ENCODE peak calls at places on chromosome 21, in four cellular contexts. Z is DMS153, P is GM23338, H is lung microvascular endothelial cell. X is an unnamed sample.

GRCh38 chr21:45257673-45258341 is 29.9 kb downstream of the POFUT2 start:
- DNase-seq in P (peak), H (no peak), Z (no peak), X (no peak)

GRCh38 chr21:37270576-37271365 is 3.6 kb upstream of the VPS26C start:
- DNase-seq in P (no peak), Z (no peak), H (no peak), X (no peak)

GRCh38 chr21:46217511-46218196 is 10.9 kb downstream of the LSS start:
- DNase-seq in P (no peak), Z (no peak), H (no peak), X (peak)

GRCh38 chr21:29287383-29287782 is 11.3 kb upstream of the BACH1 start:
- DNase-seq in P (no peak), Z (no peak), H (peak), X (no peak)

GRCh38 chr21:44006017-44006624 is 6.0 kb upstream of the TRAPPC10 start:
- DNase-seq in P (no peak), Z (no peak), H (peak), X (no peak)

GRCh38 chr21:42309753-42310213 is 5.4 kb downstream of the TFF3 start:
- DNase-seq in H (peak), P (peak), Z (no peak), X (no peak)

GRCh38 chr21:28220670-28221069 is 772.0 kb downstream of the LTN1 start:
- DNase-seq in H (no peak), Z (no peak), P (no peak), X (no peak)

GRCh38 chr21:41839387-41840000 is 39.6 kb downstream of the PRDM15 start:
- DNase-seq in P (no peak), H (no peak), Z (no peak), X (no peak)

GRCh38 chr21:16102113-16102512 is 372.3 kb downstream of the USP25 start:
- DNase-seq in Z (no peak), P (no peak), H (no peak), X (no peak)

GRCh38 chr21:39141502-39141901 is 41.7 kb downstream of the PSMG1 start:
- DNase-seq in H (no peak), Z (peak), P (no peak), X (no peak)

GRCh38 chr21:35857082-35857481 is 203.2 kb downstream of the SETD4 start:
- DNase-seq in H (no peak), P (no peak), Z (no peak), X (no peak)

GRCh38 chr21:41220208-41220733 is 52.3 kb downstream of the BACE2 start:
- DNase-seq in P (peak), Z (no peak), H (peak), X (no peak)

GRCh38 chr21:17491716-17492414 is 21.0 kb upstream of the CXADR start:
- DNase-seq in P (no peak), H (no peak), Z (no peak), X (no peak)

GRCh38 chr21:26847951-26848350 is 2.7 kb upstream of the ADAMTS1 start:
- DNase-seq in P (no peak), H (no peak), Z (no peak), X (no peak)

GRCh38 chr21:36538761-36539160 is 58.8 kb upstream of the CLDN14 start:
- DNase-seq in Z (no peak), P (no peak), H (no peak), X (no peak)

GRCh38 chr21:34687065-34687464 is 18.3 kb downstream of the CLIC6 start:
- DNase-seq in H (no peak), P (no peak), Z (no peak), X (no peak)

GRCh38 chr21:15592957-15593356 is 136.8 kb upstream of the USP25 start:
- DNase-seq in H (no peak), Z (no peak), P (no peak), X (no peak)

GRCh38 chr21:46375560-46376230 is 51.7 kb downstream of the PCNT start:
- DNase-seq in Z (no peak), H (no peak), P (no peak), X (no peak)

GRCh38 chr21:43208561-43209332 is 39.9 kb downstream of the CRYAA start:
- DNase-seq in H (no peak), Z (no peak), P (no peak), X (no peak)

GRCh38 chr21:33831962-33832659 is 83.5 kb downstream of the ATP5PO start:
- DNase-seq in Z (no peak), H (no peak), P (no peak), X (peak)

GRCh38 chr21:45146801-45147200 is 72.4 kb downstream of the ADARB1 start:
- DNase-seq in H (no peak), Z (no peak), P (no peak), X (no peak)

GRCh38 chr21:30831194-30831765 is 1.7 kb upstream of the KRTAP7-1 start:
- DNase-seq in Z (no peak), H (peak), P (peak), X (no peak)

GRCh38 chr21:28444131-28444530 is 548.5 kb downstream of the LTN1 start:
- DNase-seq in P (no peak), H (no peak), Z (no peak), X (no peak)

GRCh38 chr21:33949516-33950424 is 34.2 kb upstream of the ATP5PO start:
- DNase-seq in Z (no peak), H (no peak), P (no peak), X (no peak)

GRCh38 chr21:34668803-34669148 is at the start of gene CLIC6:
- DNase-seq in P (peak), Z (no peak), H (no peak), X (no peak)